ENCODE peak calls at places on chromosome 7, in five cellular contexts. H, X, C, K and M are unnamed samples.

GRCh38 chr7:42930889-42931288 is 1.1 kb downstream of the PSMA2 start:
- DNase-seq in H (no peak), X (no peak), C (no peak), K (no peak), M (no peak)

GRCh38 chr7:114711244-114711643 is 210.7 kb upstream of the MDFIC start:
- DNase-seq in H (no peak), X (no peak), C (no peak), K (no peak), M (no peak)

GRCh38 chr7:41189866-41190265 is 513.0 kb downstream of the INHBA start:
- DNase-seq in H (peak), X (no peak), C (no peak), K (no peak), M (peak)

GRCh38 chr7:79420464-79420863 is 33.0 kb downstream of the MAGI2 start:
- DNase-seq in H (peak), X (peak), C (no peak), K (no peak), M (peak)

GRCh38 chr7:44541876-44542610 is 913 bp upstream of the NPC1L1 start:
- DNase-seq in H (no peak), X (no peak), C (no peak), K (no peak), M (no peak)

GRCh38 chr7:28466885-28467284 is 54.6 kb downstream of the CREB5 start:
- DNase-seq in H (no peak), X (no peak), C (no peak), K (no peak), M (no peak)

GRCh38 chr7:111511845-111512244 is 50.4 kb downstream of the IMMP2L start:
- DNase-seq in H (no peak), X (no peak), C (no peak), K (no peak), M (no peak)

GRCh38 chr7:32587431-32587948 is 92.2 kb downstream of the AVL9 start:
- DNase-seq in H (peak), X (no peak), C (peak), K (no peak), M (peak)

GRCh38 chr7:22601028-22601795 is 101.2 kb upstream of the STEAP1B start:
- DNase-seq in H (no peak), X (no peak), C (no peak), K (no peak), M (no peak)

GRCh38 chr7:135645296-135645904 is 16.9 kb upstream of the STMP1 start:
- DNase-seq in H (peak), X (no peak), C (no peak), K (no peak), M (peak)

GRCh38 chr7:98178321-98178720 is 32.9 kb upstream of the BHLHA15 start:
- DNase-seq in H (peak), X (no peak), C (peak), K (no peak), M (no peak)

GRCh38 chr7:55527314-55527713 is 45.0 kb downstream of the VOPP1 start:
- DNase-seq in H (no peak), X (no peak), C (no peak), K (no peak), M (no peak)

GRCh38 chr7:134729895-134730294 is 49.5 kb upstream of the CALD1 start:
- DNase-seq in H (no peak), X (no peak), C (no peak), K (peak), M (no peak)

GRCh38 chr7:921071-921461 is 33.4 kb downstream of the ADAP1 start:
- DNase-seq in H (no peak), X (peak), C (peak), K (no peak), M (no peak)

GRCh38 chr7:149865437-149865836 is 8.3 kb upstream of the ATP6V0E2 start:
- DNase-seq in H (no peak), X (no peak), C (no peak), K (no peak), M (peak)

GRCh38 chr7:27723086-27723485 is 16.9 kb upstream of the TAX1BP1 start:
- DNase-seq in H (peak), X (no peak), C (no peak), K (peak), M (peak)

GRCh38 chr7:83835424-83835823 is 186.5 kb upstream of the SEMA3E start:
- DNase-seq in H (no peak), X (no peak), C (no peak), K (no peak), M (no peak)

GRCh38 chr7:128209229-128210035 is 31.6 kb upstream of the LEP start:
- DNase-seq in H (peak), X (peak), C (peak), K (peak), M (peak)

GRCh38 chr7:19958309-19958896 is 185.0 kb upstream of the TMEM196 start:
- DNase-seq in H (peak), X (no peak), C (no peak), K (no peak), M (no peak)

GRCh38 chr7:5064391-5065106 is 18.9 kb downstream of the RBAK start:
- DNase-seq in H (peak), X (no peak), C (no peak), K (no peak), M (peak)

GRCh38 chr7:48182736-48183369 is 11.6 kb downstream of the ABCA13 start:
- DNase-seq in H (no peak), X (no peak), C (no peak), K (no peak), M (no peak)

GRCh38 chr7:82081644-82082224 is 311.9 kb upstream of the HGF start:
- DNase-seq in H (no peak), X (no peak), C (no peak), K (no peak), M (no peak)

GRCh38 chr7:6530626-6531491 is 20.4 kb downstream of the GRID2IP start:
- DNase-seq in H (no peak), X (no peak), C (no peak), K (no peak), M (no peak)
- TF ChIP-seq POLR2A in H (no peak), X (no peak), C (no peak), K (no peak), M (no peak)

DNA sequence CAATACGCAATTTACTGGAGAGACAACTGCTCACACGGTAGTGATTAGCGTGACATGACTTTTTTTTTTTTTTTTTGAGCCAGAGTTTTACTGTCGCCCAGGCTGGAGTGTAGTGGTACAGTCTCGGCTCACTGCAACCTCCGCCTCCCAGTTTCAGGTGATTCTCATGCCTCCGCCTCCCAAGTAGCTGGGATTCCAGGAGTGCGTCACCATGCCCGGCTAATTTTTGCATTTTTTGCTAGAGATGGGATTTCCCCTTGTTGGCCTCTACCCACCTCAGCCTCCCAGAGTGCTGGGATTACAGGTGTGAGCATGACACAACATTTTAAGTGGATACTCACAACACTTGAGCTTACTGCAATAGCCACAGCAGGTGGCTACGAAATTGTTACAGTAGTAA is 11.9 kb downstream of the ARL4A start:
- DNase-seq in H (no peak), X (no peak), C (no peak), K (no peak), M (no peak)
- TF ChIP-seq POLR2A in H (no peak), X (no peak), C (no peak), K (no peak), M (no peak)

DNA sequence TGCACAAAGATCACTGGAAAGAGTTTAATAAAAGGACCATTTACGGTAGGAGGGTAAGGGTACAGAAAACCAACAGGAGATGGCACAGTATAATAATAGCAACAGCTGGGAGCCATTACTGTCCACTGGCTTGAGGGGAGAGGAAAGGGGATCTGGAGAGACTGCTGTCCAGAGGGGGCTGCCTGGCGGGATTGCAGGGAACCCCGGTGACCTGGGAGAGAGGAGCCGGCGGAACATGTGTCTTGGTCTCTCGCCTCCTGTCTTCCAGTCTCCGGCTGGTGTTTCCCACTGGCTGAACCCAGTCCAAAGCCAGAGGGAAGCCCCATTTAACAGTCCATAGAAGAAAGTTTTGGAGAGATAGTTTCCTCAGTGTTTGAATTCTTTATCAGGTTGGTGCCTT is 57.5 kb upstream of the PODXL start:
- DNase-seq in H (no peak), X (no peak), C (no peak), K (no peak), M (no peak)
- TF ChIP-seq POLR2A in H (no peak), X (no peak), C (no peak), K (no peak), M (no peak)

GRCh38 chr7:148162808-148163207 is 427.8 kb upstream of the C7orf33 start:
- DNase-seq in H (no peak), X (no peak), C (no peak), K (no peak), M (no peak)
- TF ChIP-seq POLR2A in H (no peak), X (no peak), C (no peak), K (no peak), M (no peak)

GRCh38 chr7:26178272-26178960 is 22.1 kb downstream of the HNRNPA2B1 start:
- DNase-seq in H (no peak), X (no peak), C (no peak), K (no peak), M (no peak)

GRCh38 chr7:26179422-26179821 is 21.1 kb downstream of the HNRNPA2B1 start:
- DNase-seq in H (no peak), X (no peak), C (no peak), K (no peak), M (no peak)

GRCh38 chr7:26180792-26181198 is 19.8 kb downstream of the HNRNPA2B1 start:
- DNase-seq in H (no peak), X (no peak), C (no peak), K (no peak), M (peak)

GRCh38 chr7:26181474-26182227 is 18.9 kb downstream of the HNRNPA2B1 start:
- DNase-seq in H (no peak), X (no peak), C (no peak), K (no peak), M (no peak)

DNA sequence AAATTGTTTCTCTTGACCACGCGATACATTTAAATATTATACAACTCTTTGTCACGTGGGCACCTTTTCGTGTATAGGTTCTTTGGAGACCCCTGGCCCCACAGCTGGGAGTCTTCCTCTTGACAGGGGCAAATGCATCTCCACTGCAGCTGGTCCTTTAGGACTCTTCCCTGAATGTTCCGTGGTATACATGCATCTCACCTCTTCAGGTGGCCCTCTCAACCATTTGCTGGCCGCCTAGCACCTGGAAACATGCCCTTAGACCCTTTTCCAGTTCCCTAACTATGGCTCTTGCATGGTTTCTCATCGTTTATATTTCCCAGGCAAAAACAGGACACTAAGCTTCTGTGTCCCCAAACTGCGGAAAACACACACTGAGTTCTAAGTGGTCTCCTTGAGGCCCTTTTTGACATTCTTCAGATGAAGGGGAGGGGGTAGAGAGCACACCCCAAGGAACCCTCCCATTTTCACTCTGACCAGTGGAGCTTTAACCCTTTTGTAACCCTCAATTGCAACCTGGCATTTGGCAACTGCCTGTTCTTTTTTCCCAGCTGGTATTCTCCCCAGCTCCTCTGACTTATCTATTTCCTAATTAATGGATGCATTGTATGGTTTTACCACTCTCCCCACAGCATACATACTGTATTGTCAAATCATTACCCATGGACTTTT is 20.6 kb downstream of the HNRNPA2B1 start:
- DNase-seq in H (no peak), X (no peak), C (no peak), K (no peak), M (no peak)
- TF ChIP-seq POLR2A in H (no peak), X (no peak), C (no peak), K (no peak), M (no peak)

DNA sequence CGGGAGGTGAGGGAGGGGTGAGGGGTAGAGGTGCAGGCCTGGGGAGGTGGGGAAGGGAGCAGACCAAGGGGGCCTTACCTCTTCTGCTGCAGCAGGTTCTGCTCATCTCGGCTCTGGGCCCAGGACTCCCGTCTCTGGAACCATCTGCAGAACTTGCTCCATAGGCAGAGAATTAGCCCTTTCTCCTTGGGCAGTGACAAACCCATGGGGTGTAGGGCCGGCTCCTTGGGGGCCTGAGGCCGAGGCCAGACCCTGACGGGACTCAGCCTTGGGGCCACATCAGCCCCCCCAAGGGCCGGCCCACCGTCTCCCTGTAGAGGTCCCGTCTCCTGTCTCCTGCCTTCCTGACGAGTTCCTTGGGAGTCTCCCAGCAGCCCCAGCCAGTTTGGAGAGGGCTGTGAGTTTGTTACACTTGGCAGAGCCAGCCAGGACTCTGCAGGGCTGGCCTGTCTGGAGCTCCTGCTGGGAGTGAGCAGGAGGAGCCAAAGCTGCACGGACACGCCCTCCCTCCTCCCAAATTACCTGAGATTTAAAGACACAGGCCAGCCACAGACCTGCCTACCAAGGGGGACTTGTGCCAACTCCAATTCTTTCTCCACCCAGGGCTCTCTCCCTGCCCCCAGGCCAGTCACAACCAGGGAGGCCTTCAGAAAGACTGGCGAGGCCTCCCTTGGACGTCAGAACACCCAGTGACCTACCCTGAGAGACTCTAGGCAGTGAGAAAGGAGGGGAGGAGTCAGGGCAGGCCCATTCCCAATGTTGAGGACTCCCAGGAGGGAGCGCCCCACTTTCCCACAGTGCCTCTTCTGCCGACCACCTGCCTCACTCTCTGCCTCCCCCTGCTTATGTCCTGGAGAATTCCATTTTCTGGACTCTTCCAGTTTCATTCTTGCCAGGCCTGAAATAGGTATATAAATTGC is at the start of gene TRPV6:
- DNase-seq in H (no peak), X (no peak), C (no peak), K (no peak), M (no peak)
- TF ChIP-seq POLR2A in H (no peak), X (no peak), C (no peak), K (no peak), M (no peak)